ENCODE peak calls at places on chromosome 9, in ten cellular contexts. T is activated CD4-positive, alpha-beta T cell treated with anti-CD3 and anti-CD28 coated beads, Interleukin-2, amount 50 U/mL, for 1 hour; E is M059J; D is heart right ventricle; G is ureter; X is brain microvascular endothelial cell; J is occipital lobe; Q is A549; Y is mammary epithelial cell; R is HT-29. C is an unnamed sample.

GRCh38 chr9:17065062-17065461 is 69.8 kb upstream of the CNTLN start:
- DNase-seq in T (no peak), E (no peak), D (no peak), G (no peak), X (peak), J (no peak), Q (no peak), Y (no peak), R (no peak), C (no peak)

GRCh38 chr9:96176901-96177718 is 124.9 kb downstream of the HSD17B3 start:
- DNase-seq in T (no peak), E (no peak), D (no peak), G (peak), X (no peak), J (peak), Q (no peak), Y (no peak), R (no peak), C (peak)

GRCh38 chr9:97710356-97711222 is 13.4 kb upstream of the XPA start:
- DNase-seq in T (peak), E (peak), D (peak), G (peak), X (peak), J (peak), Q (peak), Y (peak), R (peak), C (no peak)

GRCh38 chr9:109817846-109818472 is 38.0 kb downstream of the PALM2AKAP2 start:
- DNase-seq in T (peak), E (peak), D (peak), G (peak), X (peak), J (no peak), Q (peak), Y (peak), R (peak), C (peak)

GRCh38 chr9:116857321-116857720 is 170.2 kb downstream of the TRIM32 start:
- DNase-seq in T (no peak), E (no peak), D (no peak), G (no peak), X (no peak), J (no peak), Q (no peak), Y (no peak), R (no peak), C (no peak)

GRCh38 chr9:134738869-134739659 is 97.5 kb downstream of the COL5A1 start:
- DNase-seq in T (peak), E (peak), D (peak), G (peak), X (peak), J (peak), Q (peak), Y (peak), R (peak), C (peak)

GRCh38 chr9:75906531-75906930 is 16.1 kb downstream of the PCSK5 start:
- DNase-seq in T (no peak), E (no peak), D (no peak), G (no peak), X (no peak), J (no peak), Q (no peak), Y (peak), R (no peak), C (no peak)

GRCh38 chr9:93587651-93588347 is 11.4 kb downstream of the PHF2 start:
- DNase-seq in T (no peak), E (no peak), D (no peak), G (no peak), X (no peak), J (no peak), Q (no peak), Y (no peak), R (no peak), C (no peak)

GRCh38 chr9:137482094-137482781 is 23.1 kb upstream of the NSMF start:
- DNase-seq in T (no peak), E (peak), D (peak), G (no peak), X (peak), J (peak), Q (no peak), Y (peak), R (peak), C (peak)

GRCh38 chr9:69151506-69151905 is 22.6 kb upstream of the TJP2 start:
- DNase-seq in T (no peak), E (no peak), D (no peak), G (no peak), X (no peak), J (no peak), Q (no peak), Y (no peak), R (no peak), C (peak)

GRCh38 chr9:6930827-6931226 is 173.1 kb downstream of the KDM4C start:
- DNase-seq in T (no peak), E (peak), D (no peak), G (no peak), X (peak), J (no peak), Q (no peak), Y (peak), R (no peak), C (no peak)

GRCh38 chr9:119365291-119366027 is 3.8 kb downstream of the BRINP1 start:
- DNase-seq in T (no peak), E (peak), D (peak), G (no peak), X (peak), J (peak), Q (peak), Y (peak), R (peak), C (no peak)

GRCh38 chr9:109934499-109935214 is 154.7 kb downstream of the PALM2AKAP2 start:
- DNase-seq in T (no peak), E (peak), D (no peak), G (no peak), X (peak), J (no peak), Q (no peak), Y (no peak), R (no peak), C (peak)